ENCODE peak calls at places on chromosome 14, in eight cellular contexts. U is activated CD4-positive, alpha-beta T cell treated with anti-CD3 and anti-CD28 coated beads, Interleukin-2, amount 50 U/mL, for 1 hour; H is stimulated activated CD4-positive, alpha-beta T cell treated with anti-CD3 and anti-CD28 coated beads, Interleukin-1b, Interleukin-23, amount 100 ng/mL, for 1 hour; D is lower lobe of right lung; G is HepG2; R is GOT3; L is D341Med; X is T-helper 17 cell. O is an unnamed sample.

GRCh38 chr14:60508707-60509437 is at the start of gene SIX6:
- DNase-seq in U (no peak), H (no peak), D (no peak), G (no peak), R (no peak), L (peak), X (no peak), O (peak)

GRCh38 chr14:74713395-74713735 is 421 bp downstream of the FCF1 start:
- DNase-seq in U (no peak), H (no peak), D (no peak), G (no peak), R (no peak), L (no peak), X (no peak), O (no peak)

GRCh38 chr14:31766315-31766892 is 205.2 kb downstream of the NUBPL start:
- DNase-seq in U (no peak), H (no peak), D (no peak), G (peak), R (no peak), L (no peak), X (no peak), O (no peak)

GRCh38 chr14:59246566-59246965 is 58.1 kb downstream of the DAAM1 start:
- DNase-seq in U (no peak), H (no peak), D (no peak), G (no peak), R (no peak), L (no peak), X (no peak), O (no peak)

GRCh38 chr14:77903233-77903632 is 103.3 kb downstream of the ADCK1 start:
- DNase-seq in U (no peak), H (no peak), D (no peak), G (no peak), R (no peak), L (no peak), X (no peak), O (no peak)

GRCh38 chr14:87960013-87960787 is 32.8 kb downstream of the GALC start:
- DNase-seq in U (no peak), H (no peak), D (no peak), G (no peak), R (no peak), L (no peak), X (no peak), O (no peak)

GRCh38 chr14:55240526-55241178 is 30.6 kb upstream of the FBXO34 start:
- DNase-seq in U (no peak), H (no peak), D (no peak), G (no peak), R (no peak), L (no peak), X (no peak), O (no peak)

GRCh38 chr14:81450100-81450531 is 50.0 kb upstream of the STON2 start:
- DNase-seq in U (no peak), H (no peak), D (no peak), G (no peak), R (peak), L (no peak), X (no peak), O (no peak)

GRCh38 chr14:103078420-103078749 is 5.6 kb upstream of the LBHD2 start:
- DNase-seq in U (peak), H (peak), D (peak), G (peak), R (no peak), L (peak), X (peak), O (peak)

GRCh38 chr14:63650336-63650952 is 8.8 kb upstream of the WDR89 start:
- DNase-seq in U (peak), H (no peak), D (peak), G (no peak), R (no peak), L (no peak), X (no peak), O (peak)

GRCh38 chr14:92546347-92547053 is 32.9 kb downstream of the RIN3 start:
- DNase-seq in U (no peak), H (no peak), D (no peak), G (no peak), R (no peak), L (no peak), X (no peak), O (no peak)

GRCh38 chr14:104870368-104871144 is 5.5 kb downstream of the CEP170B start:
- DNase-seq in U (peak), H (no peak), D (peak), G (peak), R (no peak), L (peak), X (no peak), O (peak)

GRCh38 chr14:50541159-50541567 is 8.8 kb upstream of the MAP4K5 start:
- DNase-seq in U (no peak), H (no peak), D (no peak), G (no peak), R (no peak), L (no peak), X (no peak), O (no peak)

GRCh38 chr14:56004807-56005579 is 113.2 kb upstream of the PELI2 start:
- DNase-seq in U (peak), H (no peak), D (peak), G (no peak), R (no peak), L (no peak), X (no peak), O (no peak)

GRCh38 chr14:106276326-106277267 is 750.2 kb downstream of the TMEM121 start:
- DNase-seq in U (peak), H (no peak), D (no peak), G (no peak), R (no peak), L (no peak), X (no peak), O (no peak)

GRCh38 chr14:31934767-31935266 is 142.3 kb upstream of the ARHGAP5 start:
- DNase-seq in U (no peak), H (no peak), D (no peak), G (peak), R (no peak), L (peak), X (no peak), O (no peak)

GRCh38 chr14:99749763-99750715 is 43.2 kb upstream of the EML1 start:
- DNase-seq in U (no peak), H (no peak), D (peak), G (no peak), R (no peak), L (no peak), X (no peak), O (no peak)

GRCh38 chr14:32708134-32708533 is 230.5 kb upstream of the NPAS3 start:
- DNase-seq in U (no peak), H (no peak), D (no peak), G (no peak), R (no peak), L (no peak), X (no peak), O (no peak)

GRCh38 chr14:77133718-77134338 is 7.8 kb downstream of the ZDHHC22 start:
- DNase-seq in U (peak), H (no peak), D (peak), G (peak), R (no peak), L (peak), X (peak), O (no peak)

GRCh38 chr14:65251213-65251612 is 148.9 kb upstream of the MAX start:
- DNase-seq in U (no peak), H (no peak), D (no peak), G (no peak), R (no peak), L (no peak), X (no peak), O (no peak)

GRCh38 chr14:96261772-96262485 is 5.9 kb downstream of the BDKRB1 start:
- DNase-seq in U (no peak), H (no peak), D (no peak), G (no peak), R (no peak), L (no peak), X (no peak), O (no peak)

GRCh38 chr14:50001999-50002925 is 109.4 kb downstream of the ARF6 start:
- DNase-seq in U (peak), H (no peak), D (peak), G (no peak), R (no peak), L (no peak), X (peak), O (no peak)

GRCh38 chr14:61147898-61148549 is 133.1 kb downstream of the TMEM30B start:
- DNase-seq in U (no peak), H (no peak), D (no peak), G (peak), R (no peak), L (no peak), X (no peak), O (no peak)

GRCh38 chr14:105485720-105486332 is 860 bp upstream of the CRIP1 start:
- DNase-seq in U (peak), H (no peak), D (no peak), G (peak), R (no peak), L (no peak), X (peak), O (no peak)

GRCh38 chr14:104001003-104001402 is 58.7 kb upstream of the RD3L start:
- DNase-seq in U (no peak), H (no peak), D (no peak), G (peak), R (no peak), L (peak), X (no peak), O (no peak)

GRCh38 chr14:69543341-69544249 is 31.1 kb downstream of the CCDC177 start:
- DNase-seq in U (no peak), H (no peak), D (peak), G (no peak), R (peak), L (no peak), X (no peak), O (peak)

GRCh38 chr14:79724934-79725717 is 486.2 kb downstream of the DIO2 start:
- DNase-seq in U (no peak), H (no peak), D (no peak), G (no peak), R (no peak), L (no peak), X (no peak), O (no peak)

GRCh38 chr14:31252865-31253264 is 45.3 kb upstream of the HECTD1 start:
- DNase-seq in U (no peak), H (no peak), D (no peak), G (no peak), R (no peak), L (no peak), X (no peak), O (no peak)

GRCh38 chr14:61281186-61281676 is at the start of gene TMEM30B:
- DNase-seq in U (peak), H (no peak), D (peak), G (no peak), R (no peak), L (peak), X (peak), O (peak)

GRCh38 chr14:102516531-102517411 is 7.2 kb upstream of the ANKRD9 start:
- DNase-seq in U (peak), H (peak), D (peak), G (peak), R (no peak), L (peak), X (peak), O (no peak)

GRCh38 chr14:102731871-102732800 is 45.1 kb upstream of the TRAF3 start:
- DNase-seq in U (no peak), H (no peak), D (no peak), G (no peak), R (no peak), L (no peak), X (no peak), O (no peak)

GRCh38 chr14:76760331-76761197 is 704 bp upstream of the VASH1 start:
- DNase-seq in U (no peak), H (no peak), D (no peak), G (no peak), R (no peak), L (peak), X (no peak), O (no peak)

GRCh38 chr14:76277586-76278130 is 98.3 kb upstream of the ESRRB start:
- DNase-seq in U (no peak), H (no peak), D (no peak), G (no peak), R (no peak), L (no peak), X (no peak), O (no peak)

GRCh38 chr14:33218030-33218429 is 279.4 kb downstream of the NPAS3 start:
- DNase-seq in U (no peak), H (no peak), D (no peak), G (no peak), R (no peak), L (no peak), X (no peak), O (no peak)

GRCh38 chr14:61694039-61694438 is 1.3 kb upstream of the HIF1A start:
- DNase-seq in U (no peak), H (no peak), D (no peak), G (no peak), R (no peak), L (no peak), X (no peak), O (no peak)

O was measured in left lung.